ENCODE peak calls at places on chromosome 14, in six cellular contexts. D is posterior vena cava, J is Right ventricle myocardium inferior, Y is choroid plexus epithelial cell, K is NCI-H1092 treated with DMSO at 0.1 percent for 48 hours, X is stomach. A is an unnamed sample.

GRCh38 chr14:60164404-60164716 is 838 bp downstream of the DHRS7 start:
- DNase-seq in X (no peak), D (no peak), K (no peak), J (no peak), Y (no peak), A (no peak)

GRCh38 chr14:80564051-80564450 is 352.7 kb upstream of the DIO2 start:
- DNase-seq in D (no peak), J (no peak), K (no peak), Y (no peak), X (no peak), A (no peak)

GRCh38 chr14:69355955-69356321 is 42.2 kb downstream of the ERH start:
- DNase-seq in K (no peak), J (no peak), Y (peak), D (peak), X (no peak), A (no peak)

GRCh38 chr14:24609667-24610344 is at the start of gene GZMH:
- DNase-seq in X (no peak), J (no peak), D (no peak), Y (no peak), K (no peak), A (no peak)

GRCh38 chr14:26163761-26164160 is 434.1 kb downstream of the NOVA1 start:
- DNase-seq in K (peak), Y (peak), D (no peak), X (no peak), J (peak), A (peak)

GRCh38 chr14:68248481-68249255 is 429.1 kb downstream of the RAD51B start:
- DNase-seq in X (no peak), J (peak), K (peak), D (no peak), Y (peak), A (peak)

GRCh38 chr14:69816216-69816615 is 19.2 kb upstream of the SLC10A1 start:
- DNase-seq in K (no peak), X (no peak), D (no peak), Y (no peak), J (no peak), A (no peak)

GRCh38 chr14:65745396-65746190 is 333.1 kb downstream of the FUT8 start:
- DNase-seq in D (no peak), J (no peak), K (no peak), X (no peak), Y (no peak), A (no peak)

GRCh38 chr14:98984719-98985041 is 287.3 kb downstream of the BCL11B start:
- DNase-seq in K (no peak), Y (no peak), J (no peak), X (peak), D (no peak), A (no peak)

GRCh38 chr14:99619873-99620834 is 16.1 kb upstream of the CCDC85C start:
- DNase-seq in K (no peak), X (no peak), J (peak), Y (peak), D (no peak), A (peak)

GRCh38 chr14:102684276-102684663 is 91.8 kb downstream of the RCOR1 start:
- DNase-seq in D (no peak), K (no peak), X (no peak), Y (no peak), J (no peak), A (no peak)

GRCh38 chr14:104794641-104795467 is 694 bp downstream of the AKT1 start:
- DNase-seq in X (peak), K (no peak), J (no peak), Y (peak), D (no peak), A (peak)

GRCh38 chr14:102898776-102899515 is 23.5 kb upstream of the AMN start:
- DNase-seq in D (peak), K (no peak), J (peak), X (no peak), Y (no peak), A (no peak)

GRCh38 chr14:96639550-96639949 is 137.4 kb downstream of the PAPOLA start:
- DNase-seq in J (no peak), Y (no peak), X (peak), D (no peak), K (no peak), A (no peak)